ENCODE peak calls at places on chromosome 14, in five cellular contexts. H is cardiac muscle cell; F is CD4-positive, alpha-beta T cell; I is ascending aorta; A is transverse colon. C is an unnamed sample. For H3K9me3, the result is how much of the 10 kb centered on the place peaks cover.

GRCh38 chr14:90495357-90496276 is 98.8 kb downstream of the CALM1 start:
- DNase-seq in H (peak), F (peak), I (no peak), A (peak), C (peak)

GRCh38 chr14:34043627-34044372 is 92.9 kb upstream of the EGLN3 start:
- DNase-seq in H (no peak), F (peak), I (no peak), A (no peak), C (peak)

GRCh38 chr14:33726685-33727084 is 224.2 kb downstream of the EGLN3 start:
- DNase-seq in H (no peak), F (no peak), I (no peak), A (no peak), C (no peak)

GRCh38 chr14:55731247-55731872 is 151.4 kb downstream of the KTN1 start:
- DNase-seq in H (no peak), F (no peak), I (no peak), A (no peak), C (no peak)

GRCh38 chr14:101504096-101504948 is 57.0 kb upstream of the DIO3 start:
- DNase-seq in H (no peak), F (no peak), I (peak), A (peak), C (no peak)

GRCh38 chr14:55731881-55732498 is 152.0 kb downstream of the KTN1 start:
- DNase-seq in H (peak), F (peak), I (no peak), A (peak), C (peak)

GRCh38 chr14:60331201-60332045 is 82.4 kb downstream of the PPM1A start:
- DNase-seq in H (peak), F (peak), I (no peak), A (peak), C (peak)

GRCh38 chr14:75591331-75591946 is 13.0 kb downstream of the FLVCR2 start:
- DNase-seq in H (no peak), F (no peak), I (no peak), A (no peak), C (peak)

GRCh38 chr14:35333797-35334743 is 41.9 kb downstream of the PSMA6 start:
- DNase-seq in H (no peak), F (peak), I (no peak), A (no peak), C (no peak)

GRCh38 chr14:75499084-75499875 is 23.0 kb upstream of the BATF start:
- DNase-seq in H (no peak), F (no peak), I (no peak), A (no peak), C (no peak)

GRCh38 chr14:101457177-101457935 is 103.9 kb upstream of the DIO3 start:
- DNase-seq in H (no peak), F (no peak), I (no peak), A (no peak), C (no peak)

GRCh38 chr14:26917086-26917485 is 319.3 kb upstream of the NOVA1 start:
- DNase-seq in H (peak), F (no peak), I (no peak), A (no peak), C (no peak)

GRCh38 chr14:49908433-49908782 is 15.5 kb downstream of the ARF6 start:
- DNase-seq in H (no peak), F (no peak), I (no peak), A (no peak), C (no peak)

GRCh38 chr14:79404874-79405273 is 806.4 kb downstream of the DIO2 start:
- DNase-seq in H (no peak), F (no peak), I (no peak), A (no peak), C (no peak)

GRCh38 chr14:70436867-70437266 is 15.1 kb upstream of the ADAM21 start:
- DNase-seq in H (no peak), F (no peak), I (no peak), A (no peak), C (no peak)

GRCh38 chr14:70448633-70449032 is 3.3 kb upstream of the ADAM21 start:
- DNase-seq in H (peak), F (no peak), I (no peak), A (no peak), C (peak)

GRCh38 chr14:70441641-70442040 is 10.3 kb upstream of the ADAM21 start:
- DNase-seq in H (no peak), F (no peak), I (no peak), A (no peak), C (no peak)

DNA sequence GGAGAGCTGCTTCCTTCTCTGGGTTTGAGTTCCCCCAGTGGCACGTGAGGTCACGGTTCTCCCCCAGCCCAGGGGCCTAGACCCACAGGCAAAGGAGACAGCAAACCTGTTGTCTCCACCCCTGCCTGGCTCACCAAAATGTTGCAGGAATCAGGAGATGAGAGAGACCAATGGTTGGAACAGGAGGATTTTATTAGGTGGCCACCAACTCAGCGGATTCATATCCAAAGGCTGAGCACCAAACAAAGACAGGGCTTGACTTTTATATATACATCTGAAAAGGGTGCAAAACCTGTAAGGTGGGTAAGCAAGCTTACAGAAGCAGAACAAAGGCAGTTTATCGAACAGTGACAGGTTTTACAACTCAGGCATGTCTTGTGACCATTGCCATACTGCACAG is 9.2 kb upstream of the ADAM21 start:
- DNase-seq in H (peak), F (no peak), I (no peak), A (no peak), C (no peak)
- H3K9me3 ChIP-seq in H (under half), F (under half), I (under half), A (under half), C (under half)

DNA sequence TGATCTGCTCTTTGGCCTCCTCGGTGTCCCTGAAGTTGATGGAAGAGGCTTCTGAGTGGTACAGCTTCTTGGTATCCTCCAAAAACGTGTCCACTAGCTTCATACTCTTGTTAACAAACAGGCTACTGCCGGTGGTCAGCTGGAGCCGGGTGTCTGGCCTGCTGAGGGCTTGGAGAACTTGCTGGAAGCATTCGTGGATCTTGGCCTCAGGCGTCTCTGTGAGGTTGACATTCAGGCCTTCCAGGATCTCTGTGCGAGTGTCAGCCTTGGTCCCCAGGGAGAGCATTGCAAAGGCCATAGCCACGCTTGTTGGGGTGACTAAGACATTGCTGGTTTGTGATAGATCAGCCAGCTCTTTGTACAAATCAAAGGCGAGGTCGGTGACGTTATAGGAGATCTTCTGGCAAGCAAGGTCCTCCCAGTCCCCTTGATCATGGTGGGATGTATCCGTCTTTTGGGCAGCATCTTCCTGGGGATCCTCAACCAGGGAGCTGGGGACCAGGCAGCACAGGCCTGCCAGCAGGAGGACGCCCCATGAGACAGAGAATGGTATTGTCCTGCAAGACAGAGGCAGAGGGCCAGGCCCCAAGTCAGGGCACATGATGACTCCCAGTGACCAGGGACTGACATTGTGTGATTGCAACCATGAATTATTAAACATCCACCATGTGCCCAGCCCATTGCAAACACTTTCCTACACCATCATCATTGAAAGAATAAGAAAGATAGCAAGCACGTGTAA is 22.1 kb downstream of the SERPINA1 start:
- DNase-seq in H (no peak), F (no peak), I (no peak), A (no peak), C (no peak)
- H3K27ac ChIP-seq in H (no peak), F (no peak), I (no peak), A (no peak), C (no peak)

DNA sequence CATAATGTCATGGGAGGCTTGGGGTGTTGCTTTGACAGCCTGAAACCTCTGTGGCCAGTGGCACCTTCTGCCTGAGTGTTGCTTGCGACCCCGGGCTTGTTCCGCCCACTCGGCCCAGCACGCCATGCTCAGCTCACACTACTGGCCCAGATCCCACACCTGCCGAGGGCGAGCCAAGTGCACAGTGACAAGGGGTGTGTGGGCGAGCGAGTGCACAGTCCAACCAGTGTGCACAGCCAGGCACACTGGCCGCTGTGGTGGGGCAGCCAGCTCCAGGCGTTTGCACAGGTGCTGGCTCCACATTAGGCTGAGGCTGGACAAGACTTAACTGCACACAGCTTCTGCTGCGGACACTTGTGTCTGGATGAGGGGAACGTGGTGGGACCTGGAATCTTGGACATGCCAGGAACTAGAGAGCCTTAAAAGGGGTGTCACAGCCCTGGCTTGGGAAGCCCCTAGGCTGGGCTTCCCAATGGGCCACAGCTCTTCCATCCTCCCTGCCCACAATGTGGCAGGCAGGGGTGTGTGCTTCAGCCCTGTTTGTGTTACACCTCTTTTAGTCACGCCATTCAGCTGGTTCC is 609.2 kb upstream of the FOXG1 start:
- DNase-seq in H (no peak), F (no peak), I (no peak), A (no peak), C (no peak)
- H3K9me3 ChIP-seq in H (under half), F (under half), I (under half), A (under half), C (under half)

GRCh38 chr14:105193916-105194782 is 13.0 kb upstream of the NUDT14 start:
- DNase-seq in H (peak), F (peak), I (no peak), A (no peak), C (no peak)

GRCh38 chr14:105195533-105196227 is 14.6 kb upstream of the NUDT14 start:
- DNase-seq in H (peak), F (peak), I (no peak), A (no peak), C (no peak)

GRCh38 chr14:105195051-105195450 is 13.9 kb upstream of the NUDT14 start:
- DNase-seq in H (no peak), F (no peak), I (no peak), A (no peak), C (no peak)

GRCh38 chr14:105196228-105196960 is 15.3 kb upstream of the NUDT14 start:
- DNase-seq in H (no peak), F (no peak), I (no peak), A (no peak), C (no peak)

GRCh38 chr14:105192866-105193731 is 12.0 kb upstream of the NUDT14 start:
- DNase-seq in H (peak), F (peak), I (no peak), A (no peak), C (no peak)
- H3K27ac ChIP-seq in H (no peak), F (no peak), I (no peak), A (no peak), C (peak)

GRCh38 chr14:94615254-94615653 is 3.1 kb downstream of the SERPINA3 start:
- DNase-seq in H (no peak), F (no peak), I (no peak), A (no peak), C (no peak)
- H3K9me3 ChIP-seq in H (under half), F (under half), I (under half), A (under half), C (under half)

GRCh38 chr14:54631016-54631415 is 64.1 kb downstream of the SAMD4A start:
- DNase-seq in H (no peak), F (no peak), I (no peak), A (no peak), C (no peak)
- H3K27ac ChIP-seq in H (no peak), F (no peak), I (no peak), A (no peak), C (no peak)

C was measured in small intestine.